ENCODE peak calls at places on chromosomes 11 and 22, in nine cellular contexts. One of them, this sample, is unnamed.

GRCh38 chr11:10350341-10350740 is 45.5 kb downstream of the ADM start:
- DNase-seq in breast epithelium: no peak
- DNase-seq in IMR-90: peak; percentile 86
- DNase-seq in Peyer's patch: no peak
- DNase-seq in spleen: no peak
- DNase-seq in tibial nerve: no peak
- DNase-seq in right lobe of liver: no peak
- DNase-seq in HepG2: peak; percentile 77
- DNase-seq in GM12891: no peak
- DNase-seq in this sample: no peak

GRCh38 chr22:34847072-34847471 is 218.9 kb upstream of the ISX start:
- DNase-seq in breast epithelium: no peak
- DNase-seq in IMR-90: no peak
- DNase-seq in Peyer's patch: no peak
- DNase-seq in spleen: no peak
- DNase-seq in tibial nerve: no peak
- DNase-seq in right lobe of liver: no peak
- DNase-seq in HepG2: no peak
- DNase-seq in GM12891: no peak
- DNase-seq in this sample: no peak

GRCh38 chr22:25658641-25659040 is 83.3 kb upstream of the MYO18B start:
- DNase-seq in breast epithelium: no peak
- DNase-seq in IMR-90: no peak
- DNase-seq in Peyer's patch: no peak
- DNase-seq in spleen: no peak
- DNase-seq in tibial nerve: no peak
- DNase-seq in right lobe of liver: no peak
- DNase-seq in HepG2: no peak
- DNase-seq in GM12891: no peak
- DNase-seq in this sample: no peak

GRCh38 chr22:29043906-29044575 is 17.6 kb downstream of the C22orf31 start:
- DNase-seq in breast epithelium: no peak
- DNase-seq in IMR-90: peak; percentile 66
- DNase-seq in Peyer's patch: no peak
- DNase-seq in spleen: no peak
- DNase-seq in tibial nerve: no peak
- DNase-seq in right lobe of liver: no peak
- DNase-seq in HepG2: no peak
- DNase-seq in GM12891: no peak
- DNase-seq in this sample: no peak

GRCh38 chr11:130103296-130103814 is 33.7 kb downstream of the APLP2 start:
- DNase-seq in breast epithelium: no peak
- DNase-seq in IMR-90: peak; percentile 96
- DNase-seq in Peyer's patch: no peak
- DNase-seq in spleen: no peak
- DNase-seq in tibial nerve: no peak
- DNase-seq in right lobe of liver: no peak
- DNase-seq in HepG2: no peak
- DNase-seq in GM12891: no peak
- DNase-seq in this sample: peak; percentile 24

GRCh38 chr22:40512426-40513136 is 123.9 kb downstream of the MRTFA start:
- DNase-seq in breast epithelium: peak; percentile 71
- DNase-seq in IMR-90: peak; percentile 99
- DNase-seq in Peyer's patch: no peak
- DNase-seq in spleen: no peak
- DNase-seq in tibial nerve: no peak
- DNase-seq in right lobe of liver: no peak
- DNase-seq in HepG2: peak; percentile 55
- DNase-seq in GM12891: no peak
- DNase-seq in this sample: no peak

GRCh38 chr11:1943576-1943975 is 3.6 kb upstream of the MRPL23 start:
- DNase-seq in breast epithelium: no peak
- DNase-seq in IMR-90: no peak
- DNase-seq in Peyer's patch: peak; percentile 39
- DNase-seq in spleen: peak; percentile 72
- DNase-seq in tibial nerve: peak; percentile 13
- DNase-seq in right lobe of liver: peak; percentile 20
- DNase-seq in HepG2: no peak
- DNase-seq in GM12891: no peak
- DNase-seq in this sample: no peak

GRCh38 chr22:24410110-24410856 is 17.1 kb upstream of the ADORA2A start:
- DNase-seq in breast epithelium: no peak
- DNase-seq in IMR-90: peak; percentile 58
- DNase-seq in Peyer's patch: no peak
- DNase-seq in spleen: no peak
- DNase-seq in tibial nerve: no peak
- DNase-seq in right lobe of liver: no peak
- DNase-seq in HepG2: no peak
- DNase-seq in GM12891: no peak
- DNase-seq in this sample: no peak

GRCh38 chr11:62664405-62665074 is 470 bp downstream of the C11orf98 start:
- DNase-seq in breast epithelium: peak; percentile 54
- DNase-seq in IMR-90: peak; percentile 50
- DNase-seq in Peyer's patch: peak; percentile 71
- DNase-seq in spleen: no peak
- DNase-seq in tibial nerve: no peak
- DNase-seq in right lobe of liver: no peak
- DNase-seq in HepG2: peak; percentile 64
- DNase-seq in GM12891: peak; percentile 59
- DNase-seq in this sample: peak; percentile 76

GRCh38 chr11:15629690-15630321 is 515.1 kb downstream of the INSC start:
- DNase-seq in breast epithelium: no peak
- DNase-seq in IMR-90: no peak
- DNase-seq in Peyer's patch: peak; percentile 78
- DNase-seq in spleen: no peak
- DNase-seq in tibial nerve: no peak
- DNase-seq in right lobe of liver: no peak
- DNase-seq in HepG2: peak; percentile 16
- DNase-seq in GM12891: no peak
- DNase-seq in this sample: peak; percentile 55

GRCh38 chr11:36421546-36422155 is 88.4 kb downstream of the TRAF6 start:
- DNase-seq in breast epithelium: no peak
- DNase-seq in IMR-90: peak; percentile 33
- DNase-seq in Peyer's patch: no peak
- DNase-seq in spleen: no peak
- DNase-seq in tibial nerve: no peak
- DNase-seq in right lobe of liver: no peak
- DNase-seq in HepG2: no peak
- DNase-seq in GM12891: no peak
- DNase-seq in this sample: no peak

GRCh38 chr22:49380828-49381114 is 446.9 kb downstream of the BRD1 start:
- DNase-seq in breast epithelium: no peak
- DNase-seq in IMR-90: no peak
- DNase-seq in Peyer's patch: no peak
- DNase-seq in spleen: peak; percentile 56
- DNase-seq in tibial nerve: no peak
- DNase-seq in right lobe of liver: no peak
- DNase-seq in HepG2: no peak
- DNase-seq in GM12891: no peak
- DNase-seq in this sample: no peak

GRCh38 chr22:50626314-50626855 is 1.6 kb downstream of the ARSA start:
- DNase-seq in breast epithelium: no peak
- DNase-seq in IMR-90: no peak
- DNase-seq in Peyer's patch: no peak
- DNase-seq in spleen: peak; percentile 75
- DNase-seq in tibial nerve: no peak
- DNase-seq in right lobe of liver: no peak
- DNase-seq in HepG2: no peak
- DNase-seq in GM12891: no peak
- DNase-seq in this sample: no peak

GRCh38 chr22:40855960-40856512 is 403 bp downstream of the ST13 start:
- DNase-seq in breast epithelium: peak; percentile 29
- DNase-seq in IMR-90: peak; percentile 18
- DNase-seq in Peyer's patch: no peak
- DNase-seq in spleen: peak; percentile 90
- DNase-seq in tibial nerve: no peak
- DNase-seq in right lobe of liver: peak; percentile 67
- DNase-seq in HepG2: no peak
- DNase-seq in GM12891: peak; percentile 5
- DNase-seq in this sample: no peak

GRCh38 chr11:18749681-18750319 is 23.8 kb upstream of the IGSF22 start:
- DNase-seq in breast epithelium: no peak
- DNase-seq in IMR-90: peak; percentile 75
- DNase-seq in Peyer's patch: no peak
- DNase-seq in spleen: no peak
- DNase-seq in tibial nerve: no peak
- DNase-seq in right lobe of liver: no peak
- DNase-seq in HepG2: peak; percentile 25
- DNase-seq in GM12891: no peak
- DNase-seq in this sample: no peak
- TF ChIP-seq POLR2A in breast epithelium: no peak
- TF ChIP-seq POLR2A in IMR-90: no peak
- TF ChIP-seq POLR2A in Peyer's patch: no peak
- TF ChIP-seq POLR2A in spleen: no peak
- TF ChIP-seq POLR2A in tibial nerve: no peak
- TF ChIP-seq POLR2A in right lobe of liver: no peak
- TF ChIP-seq POLR2A in HepG2: no peak
- TF ChIP-seq POLR2A in GM12891: no peak
- TF ChIP-seq POLR2A in this sample: no peak

GRCh38 chr11:95150977-95151684 is 61.5 kb downstream of the ENDOD1 start:
- DNase-seq in breast epithelium: peak; percentile 93
- DNase-seq in IMR-90: peak; percentile 78
- DNase-seq in Peyer's patch: peak; percentile 98
- DNase-seq in spleen: peak; percentile 97
- DNase-seq in tibial nerve: peak; percentile 88
- DNase-seq in right lobe of liver: peak; percentile 93
- DNase-seq in HepG2: peak; percentile 78
- DNase-seq in GM12891: peak; percentile 76
- DNase-seq in this sample: peak; percentile 93
- TF ChIP-seq POLR2A in breast epithelium: peak; percentile 76
- TF ChIP-seq POLR2A in IMR-90: no peak
- TF ChIP-seq POLR2A in Peyer's patch: peak; percentile 78
- TF ChIP-seq POLR2A in spleen: no peak
- TF ChIP-seq POLR2A in tibial nerve: peak; percentile 75
- TF ChIP-seq POLR2A in right lobe of liver: peak; percentile 66
- TF ChIP-seq POLR2A in HepG2: no peak
- TF ChIP-seq POLR2A in GM12891: no peak
- TF ChIP-seq POLR2A in this sample: peak; percentile 41

GRCh38 chr11:118415739-118416068 is 14.3 kb downstream of the ATP5MG start:
- DNase-seq in breast epithelium: no peak
- DNase-seq in IMR-90: peak; percentile 98
- DNase-seq in Peyer's patch: peak; percentile 64
- DNase-seq in spleen: no peak
- DNase-seq in tibial nerve: no peak
- DNase-seq in right lobe of liver: no peak
- DNase-seq in HepG2: no peak
- DNase-seq in GM12891: no peak
- DNase-seq in this sample: peak; percentile 34
- TF ChIP-seq POLR2A in breast epithelium: no peak
- TF ChIP-seq POLR2A in IMR-90: no peak
- TF ChIP-seq POLR2A in Peyer's patch: no peak
- TF ChIP-seq POLR2A in spleen: no peak
- TF ChIP-seq POLR2A in tibial nerve: no peak
- TF ChIP-seq POLR2A in right lobe of liver: no peak
- TF ChIP-seq POLR2A in HepG2: no peak
- TF ChIP-seq POLR2A in GM12891: no peak
- TF ChIP-seq POLR2A in this sample: no peak

GRCh38 chr22:37599161-37599560 is 9.5 kb upstream of the GGA1 start:
- DNase-seq in breast epithelium: peak; percentile 70
- DNase-seq in IMR-90: no peak
- DNase-seq in Peyer's patch: peak; percentile 79
- DNase-seq in spleen: no peak
- DNase-seq in tibial nerve: no peak
- DNase-seq in right lobe of liver: no peak
- DNase-seq in HepG2: no peak
- DNase-seq in GM12891: no peak
- DNase-seq in this sample: no peak

GRCh38 chr22:37604074-37604473 is 4.6 kb upstream of the GGA1 start:
- DNase-seq in breast epithelium: no peak
- DNase-seq in IMR-90: no peak
- DNase-seq in Peyer's patch: no peak
- DNase-seq in spleen: no peak
- DNase-seq in tibial nerve: no peak
- DNase-seq in right lobe of liver: no peak
- DNase-seq in HepG2: no peak
- DNase-seq in GM12891: no peak
- DNase-seq in this sample: no peak

GRCh38 chr22:37604875-37605274 is 3.8 kb upstream of the GGA1 start:
- DNase-seq in breast epithelium: no peak
- DNase-seq in IMR-90: no peak
- DNase-seq in Peyer's patch: peak; percentile 73
- DNase-seq in spleen: peak; percentile 85
- DNase-seq in tibial nerve: no peak
- DNase-seq in right lobe of liver: no peak
- DNase-seq in HepG2: no peak
- DNase-seq in GM12891: no peak
- DNase-seq in this sample: no peak

GRCh38 chr22:37601203-37601539 is 7.5 kb upstream of the GGA1 start:
- DNase-seq in breast epithelium: no peak
- DNase-seq in IMR-90: no peak
- DNase-seq in Peyer's patch: no peak
- DNase-seq in spleen: no peak
- DNase-seq in tibial nerve: no peak
- DNase-seq in right lobe of liver: no peak
- DNase-seq in HepG2: no peak
- DNase-seq in GM12891: no peak
- DNase-seq in this sample: no peak

GRCh38 chr22:37601540-37602442 is 6.8 kb upstream of the GGA1 start:
- DNase-seq in breast epithelium: peak; percentile 67
- DNase-seq in IMR-90: peak; percentile 33
- DNase-seq in Peyer's patch: peak; percentile 72
- DNase-seq in spleen: no peak
- DNase-seq in tibial nerve: no peak
- DNase-seq in right lobe of liver: no peak
- DNase-seq in HepG2: peak; percentile 91
- DNase-seq in GM12891: no peak
- DNase-seq in this sample: peak; percentile 89
- TF ChIP-seq POLR2A in breast epithelium: no peak
- TF ChIP-seq POLR2A in IMR-90: no peak
- TF ChIP-seq POLR2A in Peyer's patch: peak; percentile 34
- TF ChIP-seq POLR2A in spleen: no peak
- TF ChIP-seq POLR2A in tibial nerve: no peak
- TF ChIP-seq POLR2A in right lobe of liver: no peak
- TF ChIP-seq POLR2A in HepG2: peak; percentile 45
- TF ChIP-seq POLR2A in GM12891: no peak
- TF ChIP-seq POLR2A in this sample: peak; percentile 63

GRCh38 chr11:43880640-43881159 is at the start of gene ALKBH3:
- DNase-seq in breast epithelium: peak; percentile 85
- DNase-seq in IMR-90: peak; percentile 95
- DNase-seq in Peyer's patch: peak; percentile 96
- DNase-seq in spleen: peak; percentile 96
- DNase-seq in tibial nerve: peak; percentile 86
- DNase-seq in right lobe of liver: peak; percentile 93
- DNase-seq in HepG2: peak; percentile 86
- DNase-seq in GM12891: peak; percentile 67
- DNase-seq in this sample: peak; percentile 94
- TF ChIP-seq POLR2A in breast epithelium: no peak
- TF ChIP-seq POLR2A in IMR-90: no peak
- TF ChIP-seq POLR2A in Peyer's patch: peak; percentile 43
- TF ChIP-seq POLR2A in spleen: peak; percentile 66
- TF ChIP-seq POLR2A in tibial nerve: no peak
- TF ChIP-seq POLR2A in right lobe of liver: peak; percentile 42
- TF ChIP-seq POLR2A in HepG2: peak; percentile 48
- TF ChIP-seq POLR2A in GM12891: peak; percentile 69
- TF ChIP-seq POLR2A in this sample: peak; percentile 54

This sample was measured in body of pancreas.